ENCODE peak calls at places on chromosomes 12 and 14, in eight cellular contexts. L is glutamatergic neuron; D is anterior cingulate cortex; R is epithelial cell of esophagus; M is stimulated activated CD8-positive, alpha-beta memory T cell treated with anti-CD3 and anti-CD28 coated beads, Interleukin-4, amount 100 ng/mL, for 48 hours; U is pancreas; I is uterus; A is NCI-H1092 treated with DMSO at 0.1 percent for 48 hours. S is an unnamed sample.

GRCh38 chr14:91413547-91414474 is 3.8 kb downstream of the CCDC88C start:
- DNase-seq in L (no peak), D (no peak), R (peak), M (peak), U (peak), I (no peak), A (no peak), S (no peak)

GRCh38 chr12:607541-608001 is 55.7 kb downstream of the NINJ2 start:
- DNase-seq in L (no peak), D (no peak), R (peak), M (no peak), U (no peak), I (no peak), A (no peak), S (no peak)

GRCh38 chr14:58656671-58657411 is 19.1 kb downstream of the DACT1 start:
- DNase-seq in L (no peak), D (no peak), R (no peak), M (no peak), U (no peak), I (no peak), A (no peak), S (no peak)

GRCh38 chr12:148676-149416 is 65.1 kb downstream of the SLC6A12 start:
- DNase-seq in L (no peak), D (no peak), R (peak), M (no peak), U (no peak), I (no peak), A (no peak), S (no peak)

GRCh38 chr12:77256924-77257323 is 191.6 kb upstream of the E2F7 start:
- DNase-seq in L (no peak), D (no peak), R (no peak), M (no peak), U (no peak), I (no peak), A (no peak), S (no peak)

GRCh38 chr12:66242261-66242760 is 53.3 kb downstream of the IRAK3 start:
- DNase-seq in L (peak), D (no peak), R (no peak), M (no peak), U (no peak), I (no peak), A (no peak), S (no peak)

GRCh38 chr14:95389471-95390011 is 69.8 kb upstream of the CLMN start:
- DNase-seq in L (no peak), D (no peak), R (no peak), M (no peak), U (peak), I (peak), A (no peak), S (peak)

GRCh38 chr12:43832506-43833168 is 3.2 kb upstream of the TMEM117 start:
- DNase-seq in L (no peak), D (no peak), R (no peak), M (no peak), U (no peak), I (no peak), A (no peak), S (no peak)

GRCh38 chr14:49946320-49947141 is 53.6 kb downstream of the ARF6 start:
- DNase-seq in L (no peak), D (no peak), R (peak), M (peak), U (no peak), I (no peak), A (peak), S (peak)

GRCh38 chr12:110848524-110848923 is 1.7 kb downstream of the CCDC63 start:
- DNase-seq in L (no peak), D (no peak), R (no peak), M (no peak), U (no peak), I (no peak), A (no peak), S (no peak)

GRCh38 chr14:101630056-101630960 is 69.0 kb downstream of the DIO3 start:
- DNase-seq in L (no peak), D (no peak), R (no peak), M (no peak), U (no peak), I (no peak), A (no peak), S (no peak)

GRCh38 chr12:21476949-21477348 is 24.5 kb downstream of the RECQL start:
- DNase-seq in L (no peak), D (no peak), R (peak), M (no peak), U (no peak), I (no peak), A (no peak), S (no peak)

GRCh38 chr12:96069511-96070231 is 34.3 kb upstream of the LTA4H start:
- DNase-seq in L (no peak), D (no peak), R (no peak), M (no peak), U (no peak), I (no peak), A (no peak), S (no peak)

GRCh38 chr14:100213956-100214767 is 24.8 kb upstream of the YY1 start:
- DNase-seq in L (peak), D (peak), R (peak), M (peak), U (peak), I (peak), A (peak), S (peak)

GRCh38 chr14:44846232-44846824 is 115.4 kb downstream of the KLHL28 start:
- DNase-seq in L (no peak), D (no peak), R (peak), M (no peak), U (no peak), I (no peak), A (peak), S (peak)

GRCh38 chr14:49880267-49881064 is 12.4 kb upstream of the ARF6 start:
- DNase-seq in L (no peak), D (no peak), R (no peak), M (no peak), U (no peak), I (no peak), A (no peak), S (no peak)

GRCh38 chr12:10184261-10184843 is 5.5 kb downstream of the TMEM52B start:
- DNase-seq in L (no peak), D (no peak), R (no peak), M (no peak), U (no peak), I (no peak), A (no peak), S (no peak)

GRCh38 chr12:50685641-50686040 is 78.3 kb upstream of the ATF1 start:
- DNase-seq in L (no peak), D (no peak), R (no peak), M (no peak), U (no peak), I (no peak), A (no peak), S (no peak)

GRCh38 chr12:18683603-18684002 is 54.2 kb downstream of the PLCZ1 start:
- DNase-seq in L (no peak), D (no peak), R (peak), M (no peak), U (no peak), I (no peak), A (no peak), S (no peak)

GRCh38 chr12:103811791-103812190 is 29.2 kb downstream of the NT5DC3 start:
- DNase-seq in L (no peak), D (no peak), R (no peak), M (no peak), U (no peak), I (no peak), A (no peak), S (no peak)

GRCh38 chr12:85821759-85822158 is 14.4 kb downstream of the RASSF9 start:
- DNase-seq in L (no peak), D (no peak), R (no peak), M (no peak), U (no peak), I (no peak), A (no peak), S (no peak)

GRCh38 chr12:83763425-83763824 is 1076.7 kb downstream of the TMTC2 start:
- DNase-seq in L (no peak), D (no peak), R (peak), M (no peak), U (no peak), I (no peak), A (no peak), S (no peak)

GRCh38 chr12:90010089-90010488 is 301.5 kb upstream of the ATP2B1 start:
- DNase-seq in L (no peak), D (no peak), R (no peak), M (no peak), U (no peak), I (no peak), A (no peak), S (peak)

GRCh38 chr12:124853781-124854636 is 9.7 kb downstream of the SCARB1 start:
- DNase-seq in L (no peak), D (no peak), R (no peak), M (no peak), U (no peak), I (no peak), A (no peak), S (no peak)

S was measured in SK-MEL-5.